ENCODE peak calls at places on chromosome 13, in four cellular contexts. R is mucosa of descending colon; P is fibroblast of mammary gland; G is CD8-positive, alpha-beta T cell. C is an unnamed sample.

GRCh38 chr13:76023644-76024043 is 387.5 kb downstream of the LMO7 start:
- DNase-seq in R (no peak), P (no peak), G (no peak), C (no peak)

GRCh38 chr13:92806215-92806614 is 420.4 kb upstream of the GPC6 start:
- DNase-seq in R (no peak), P (peak; percentile 20), G (no peak), C (no peak)

GRCh38 chr13:30681489-30682242 is 53.7 kb upstream of the ALOX5AP start:
- DNase-seq in R (no peak), P (peak; percentile 80), G (no peak), C (no peak)

GRCh38 chr13:22454586-22454985 is 726.2 kb upstream of the SGCG start:
- DNase-seq in R (no peak), P (peak; percentile 2), G (no peak), C (no peak)

GRCh38 chr13:46097015-46097414 is 7.8 kb downstream of the CPB2 start:
- DNase-seq in R (no peak), P (peak; percentile 2), G (no peak), C (no peak)

GRCh38 chr13:29459818-29460335 is 135.6 kb downstream of the SLC7A1 start:
- DNase-seq in R (no peak), P (no peak), G (no peak), C (no peak)

GRCh38 chr13:21176982-21177284 is 475 bp downstream of the MRPL57 start:
- DNase-seq in R (no peak), P (no peak), G (no peak), C (no peak)

GRCh38 chr13:30865131-30866009 is 40.7 kb upstream of the MEDAG start:
- DNase-seq in R (peak; percentile 65), P (peak; percentile 97), G (peak; percentile 24), C (peak; percentile 37)

GRCh38 chr13:58953638-58954037 is 1210.1 kb downstream of the DIAPH3 start:
- DNase-seq in R (no peak), P (no peak), G (no peak), C (no peak)

GRCh38 chr13:106155411-106155810 is 380.1 kb downstream of the EFNB2 start:
- DNase-seq in R (no peak), P (peak; percentile 84), G (no peak), C (no peak)

GRCh38 chr13:30037766-30038165 is 187.3 kb upstream of the UBL3 start:
- DNase-seq in R (no peak), P (peak; percentile 86), G (no peak), C (no peak)

GRCh38 chr13:49840266-49840665 is 47.8 kb upstream of the KPNA3 start:
- DNase-seq in R (no peak), P (no peak), G (no peak), C (no peak)

GRCh38 chr13:27455331-27455855 is 5.0 kb upstream of the MTIF3 start:
- DNase-seq in R (no peak), P (no peak), G (no peak), C (peak; percentile 62)

GRCh38 chr13:60019119-60019993 is 144.4 kb downstream of the DIAPH3 start:
- DNase-seq in R (no peak), P (peak; percentile 63), G (no peak), C (peak; percentile 4)

GRCh38 chr13:76455960-76456359 is 430.2 kb downstream of the KCTD12 start:
- DNase-seq in R (no peak), P (peak; percentile 63), G (no peak), C (no peak)

GRCh38 chr13:49810825-49811526 is 18.5 kb upstream of the KPNA3 start:
- DNase-seq in R (no peak), P (peak; percentile 81), G (no peak), C (no peak)

GRCh38 chr13:82803341-82803740 is 1078.9 kb downstream of the SLITRK1 start:
- DNase-seq in R (no peak), P (peak; percentile 35), G (no peak), C (no peak)

GRCh38 chr13:52701728-52702480 is 37.7 kb downstream of the CNMD start:
- DNase-seq in R (no peak), P (no peak), G (no peak), C (no peak)

GRCh38 chr13:112894423-112894672 is 74.7 kb upstream of the MCF2L start:
- DNase-seq in R (no peak), P (no peak), G (no peak), C (no peak)

GRCh38 chr13:106471957-106472543 is 63.4 kb downstream of the EFNB2 start:
- DNase-seq in R (peak; percentile 62), P (peak; percentile 89), G (no peak), C (no peak)

GRCh38 chr13:106709509-106709908 is 141.6 kb upstream of the ARGLU1 start:
- DNase-seq in R (no peak), P (peak; percentile 16), G (no peak), C (no peak)

GRCh38 chr13:69566104-69566716 is 541.4 kb upstream of the ATXN8OS start:
- DNase-seq in R (no peak), P (no peak), G (no peak), C (no peak)

GRCh38 chr13:113670541-113670940 is 3.5 kb downstream of the GRK1 start:
- DNase-seq in R (peak; percentile 14), P (no peak), G (no peak), C (no peak)

GRCh38 chr13:93859666-93860065 is 619.8 kb downstream of the DCT start:
- DNase-seq in R (no peak), P (peak; percentile 87), G (no peak), C (no peak)

GRCh38 chr13:43786766-43787517 is at the start of gene ENOX1:
- DNase-seq in R (peak; percentile 58), P (peak; percentile 73), G (no peak), C (peak; percentile 47)

GRCh38 chr13:82758056-82758455 is 1124.2 kb downstream of the SLITRK1 start:
- DNase-seq in R (no peak), P (peak; percentile 53), G (no peak), C (no peak)

GRCh38 chr13:41916173-41916954 is 44.5 kb downstream of the VWA8 start:
- DNase-seq in R (no peak), P (peak; percentile 91), G (no peak), C (peak; percentile 67)

GRCh38 chr13:33312150-33312908 is 26.8 kb upstream of the STARD13 start:
- DNase-seq in R (no peak), P (peak; percentile 43), G (no peak), C (no peak)

GRCh38 chr13:50485979-50486935 is 357.2 kb downstream of the DLEU7 start:
- DNase-seq in R (no peak), P (peak; percentile 72), G (no peak), C (no peak)

GRCh38 chr13:64855506-64855905 is 2374.6 kb downstream of the PCDH9 start:
- DNase-seq in R (no peak), P (peak; percentile 1), G (no peak), C (no peak)

GRCh38 chr13:72061613-72062012 is 194.6 kb upstream of the DACH1 start:
- DNase-seq in R (no peak), P (no peak), G (no peak), C (no peak)

GRCh38 chr13:57632276-57633140 is 964 bp downstream of the PCDH17 start:
- DNase-seq in R (no peak), P (no peak), G (no peak), C (peak; percentile 4)

GRCh38 chr13:113148940-113149503 is 9.4 kb upstream of the PROZ start:
- DNase-seq in R (no peak), P (no peak), G (no peak), C (no peak)

GRCh38 chr13:87810391-87810801 is 139.2 kb downstream of the SLITRK5 start:
- DNase-seq in R (peak; percentile 14), P (peak; percentile 3), G (no peak), C (no peak)

GRCh38 chr13:108212901-108213300 is 2.4 kb downstream of the LIG4 start:
- DNase-seq in R (no peak), P (no peak), G (no peak), C (no peak)

GRCh38 chr13:83975668-83976165 is 93.4 kb upstream of the SLITRK1 start:
- DNase-seq in R (no peak), P (no peak), G (no peak), C (no peak)

GRCh38 chr13:25662516-25662915 is 290.7 kb downstream of the ATP8A2 start:
- DNase-seq in R (no peak), P (no peak), G (no peak), C (no peak)

GRCh38 chr13:25668345-25668744 is 296.6 kb downstream of the ATP8A2 start:
- DNase-seq in R (no peak), P (no peak), G (no peak), C (no peak)
- H3K4me3 ChIP-seq in R (no peak overlapping the region), P (no peak overlapping the region), G (no peak overlapping the region), C (no peak overlapping the region)

GRCh38 chr13:99307648-99308339 is 595 bp upstream of the GPR183 start:
- DNase-seq in R (no peak), P (peak; percentile 83), G (no peak), C (peak; percentile 31)

GRCh38 chr13:99304541-99304940 is 2.7 kb downstream of the GPR183 start:
- DNase-seq in R (no peak), P (no peak), G (no peak), C (no peak)

GRCh38 chr13:99308481-99309087 is 1.4 kb upstream of the GPR183 start:
- DNase-seq in R (no peak), P (peak; percentile 87), G (no peak), C (no peak)

GRCh38 chr13:99305180-99305965 is 1.8 kb downstream of the GPR183 start:
- DNase-seq in R (no peak), P (no peak), G (no peak), C (no peak)

GRCh38 chr13:99307247-99307646 is at the start of gene GPR183:
- DNase-seq in R (no peak), P (no peak), G (no peak), C (peak; percentile 79)
- H3K4me3 ChIP-seq in R (no peak within 1 kb of the TSS), P (no peak within 1 kb of the TSS), G (peak within 1 kb of the TSS; percentile 49), C (peak within 1 kb of the TSS; percentile 96)

DNA sequence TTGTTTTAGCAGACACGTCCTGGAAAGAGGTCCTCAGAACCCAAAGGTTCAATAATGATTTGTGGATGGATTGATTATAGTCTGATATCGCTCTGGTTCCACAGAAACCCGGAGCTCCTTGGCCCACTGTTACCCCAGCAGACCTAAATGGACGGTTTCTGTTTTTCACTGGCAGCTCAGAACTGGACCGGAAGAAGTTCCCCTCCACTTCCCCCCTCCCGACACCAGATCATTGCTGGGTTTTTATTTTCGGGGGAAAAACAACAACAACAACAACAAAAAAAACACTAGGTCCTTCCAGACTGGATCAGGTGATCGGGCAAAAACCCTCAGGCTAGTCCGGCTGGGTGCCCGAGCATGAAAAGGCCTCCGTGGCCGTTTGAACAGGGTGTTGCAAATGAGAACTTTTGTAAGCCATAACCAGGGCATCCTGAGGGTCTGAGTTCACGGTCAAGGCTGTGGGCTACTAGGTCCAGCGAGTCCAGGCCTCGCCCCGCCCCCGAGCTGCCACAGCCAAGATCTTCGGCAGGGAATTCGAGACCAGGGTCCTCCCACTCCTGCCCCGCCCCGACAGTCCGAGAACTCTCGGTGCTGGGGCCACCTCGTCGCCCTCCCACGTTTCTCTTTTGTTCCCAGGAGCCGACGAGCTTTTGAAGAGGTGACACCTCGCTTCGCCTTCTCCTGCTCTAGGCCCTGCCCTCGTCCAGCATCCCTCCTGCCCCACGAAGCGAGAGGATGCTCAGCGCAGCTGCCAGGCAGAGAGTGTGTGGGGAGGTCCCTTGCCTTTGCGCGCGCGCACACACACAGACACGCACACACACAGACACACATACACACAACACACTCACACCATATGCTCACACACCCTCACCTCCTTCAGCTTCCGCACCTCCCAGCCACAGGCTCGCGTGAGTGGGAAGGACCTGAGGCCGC is 8.7 kb downstream of the ZIC2 start:
- DNase-seq in R (peak; percentile 27), P (no peak), G (no peak), C (no peak)
- H3K4me3 ChIP-seq in R (no peak overlapping the region), P (no peak overlapping the region), G (no peak overlapping the region), C (peak overlapping the region; percentile 48)

GRCh38 chr13:40776681-40777165 is 5.7 kb upstream of the MRPS31 start:
- DNase-seq in R (no peak), P (peak; percentile 27), G (peak; percentile 61), C (peak; percentile 80)
- H3K4me3 ChIP-seq in R (no peak overlapping the region), P (no peak overlapping the region), G (peak overlapping the region; percentile 17), C (peak overlapping the region; percentile 73)